ENCODE peak calls at places on chromosomes 2 and 18, in eight cellular contexts. One of them, this sample, is unnamed.

GRCh38 chr2:54557601-54558187 is 101.6 kb downstream of the SPTBN1 start:
- DNase-seq in activated naive CD4-positive, alpha-beta T cell treated with anti-CD3 and anti-CD28 coated beads, Interleukin-2, amount 10 ng/mL, durations not matched to agents 7 days and 5 days: peak
- DNase-seq in Kasumi-1: peak
- DNase-seq in fibroblast of the conjunctiva: no peak
- DNase-seq in nucleus accumbens: peak
- DNase-seq in NCI-H1105 treated with DMSO at 0.1 percent for 48 hours: peak
- DNase-seq in neural progenitor cell: peak
- DNase-seq in H9: peak
- DNase-seq in this sample: no peak

GRCh38 chr18:13577091-13577697 is 149.2 kb downstream of the FAM210A start:
- DNase-seq in fibroblast of the conjunctiva: peak
- DNase-seq in Kasumi-1: peak
- DNase-seq in activated naive CD4-positive, alpha-beta T cell treated with anti-CD3 and anti-CD28 coated beads, Interleukin-2, amount 10 ng/mL, durations not matched to agents 7 days and 5 days: peak
- DNase-seq in neural progenitor cell: no peak
- DNase-seq in NCI-H1105 treated with DMSO at 0.1 percent for 48 hours: no peak
- DNase-seq in H9: no peak
- DNase-seq in nucleus accumbens: no peak
- DNase-seq in this sample: no peak

GRCh38 chr2:88942793-88943192 is 251.3 kb downstream of the RPIA start:
- DNase-seq in nucleus accumbens: no peak
- DNase-seq in NCI-H1105 treated with DMSO at 0.1 percent for 48 hours: no peak
- DNase-seq in H9: no peak
- DNase-seq in fibroblast of the conjunctiva: no peak
- DNase-seq in Kasumi-1: no peak
- DNase-seq in activated naive CD4-positive, alpha-beta T cell treated with anti-CD3 and anti-CD28 coated beads, Interleukin-2, amount 10 ng/mL, durations not matched to agents 7 days and 5 days: no peak
- DNase-seq in neural progenitor cell: no peak
- DNase-seq in this sample: no peak

GRCh38 chr2:160036736-160037135 is 25.7 kb downstream of the PLA2R1 start:
- DNase-seq in nucleus accumbens: no peak
- DNase-seq in activated naive CD4-positive, alpha-beta T cell treated with anti-CD3 and anti-CD28 coated beads, Interleukin-2, amount 10 ng/mL, durations not matched to agents 7 days and 5 days: no peak
- DNase-seq in H9: no peak
- DNase-seq in neural progenitor cell: peak
- DNase-seq in NCI-H1105 treated with DMSO at 0.1 percent for 48 hours: no peak
- DNase-seq in fibroblast of the conjunctiva: no peak
- DNase-seq in Kasumi-1: no peak
- DNase-seq in this sample: no peak

GRCh38 chr2:35228584-35228983 is 1127.0 kb upstream of the CRIM1 start:
- DNase-seq in fibroblast of the conjunctiva: no peak
- DNase-seq in Kasumi-1: no peak
- DNase-seq in nucleus accumbens: no peak
- DNase-seq in activated naive CD4-positive, alpha-beta T cell treated with anti-CD3 and anti-CD28 coated beads, Interleukin-2, amount 10 ng/mL, durations not matched to agents 7 days and 5 days: no peak
- DNase-seq in neural progenitor cell: no peak
- DNase-seq in NCI-H1105 treated with DMSO at 0.1 percent for 48 hours: no peak
- DNase-seq in H9: no peak
- DNase-seq in this sample: no peak

GRCh38 chr2:238974510-238975166 is 126.8 kb downstream of the TWIST2 start:
- DNase-seq in fibroblast of the conjunctiva: peak
- DNase-seq in nucleus accumbens: no peak
- DNase-seq in Kasumi-1: no peak
- DNase-seq in activated naive CD4-positive, alpha-beta T cell treated with anti-CD3 and anti-CD28 coated beads, Interleukin-2, amount 10 ng/mL, durations not matched to agents 7 days and 5 days: no peak
- DNase-seq in H9: peak
- DNase-seq in neural progenitor cell: peak
- DNase-seq in NCI-H1105 treated with DMSO at 0.1 percent for 48 hours: no peak
- DNase-seq in this sample: no peak

GRCh38 chr2:73176205-73176880 is 26.0 kb upstream of the NOTO start:
- DNase-seq in nucleus accumbens: no peak
- DNase-seq in H9: peak
- DNase-seq in Kasumi-1: no peak
- DNase-seq in neural progenitor cell: peak
- DNase-seq in activated naive CD4-positive, alpha-beta T cell treated with anti-CD3 and anti-CD28 coated beads, Interleukin-2, amount 10 ng/mL, durations not matched to agents 7 days and 5 days: peak
- DNase-seq in NCI-H1105 treated with DMSO at 0.1 percent for 48 hours: no peak
- DNase-seq in fibroblast of the conjunctiva: no peak
- DNase-seq in this sample: no peak

GRCh38 chr2:9703085-9703641 is 72.4 kb upstream of the YWHAQ start:
- DNase-seq in Kasumi-1: no peak
- DNase-seq in H9: no peak
- DNase-seq in fibroblast of the conjunctiva: peak
- DNase-seq in activated naive CD4-positive, alpha-beta T cell treated with anti-CD3 and anti-CD28 coated beads, Interleukin-2, amount 10 ng/mL, durations not matched to agents 7 days and 5 days: peak
- DNase-seq in nucleus accumbens: no peak
- DNase-seq in NCI-H1105 treated with DMSO at 0.1 percent for 48 hours: no peak
- DNase-seq in neural progenitor cell: no peak
- DNase-seq in this sample: no peak

GRCh38 chr18:36461551-36461987 is 164.1 kb downstream of the FHOD3 start:
- DNase-seq in fibroblast of the conjunctiva: no peak
- DNase-seq in activated naive CD4-positive, alpha-beta T cell treated with anti-CD3 and anti-CD28 coated beads, Interleukin-2, amount 10 ng/mL, durations not matched to agents 7 days and 5 days: no peak
- DNase-seq in Kasumi-1: no peak
- DNase-seq in nucleus accumbens: no peak
- DNase-seq in neural progenitor cell: no peak
- DNase-seq in NCI-H1105 treated with DMSO at 0.1 percent for 48 hours: no peak
- DNase-seq in H9: no peak
- DNase-seq in this sample: no peak

GRCh38 chr18:46289458-46289857 is 185.3 kb downstream of the HAUS1 start:
- DNase-seq in activated naive CD4-positive, alpha-beta T cell treated with anti-CD3 and anti-CD28 coated beads, Interleukin-2, amount 10 ng/mL, durations not matched to agents 7 days and 5 days: no peak
- DNase-seq in neural progenitor cell: no peak
- DNase-seq in NCI-H1105 treated with DMSO at 0.1 percent for 48 hours: no peak
- DNase-seq in H9: no peak
- DNase-seq in Kasumi-1: no peak
- DNase-seq in fibroblast of the conjunctiva: no peak
- DNase-seq in nucleus accumbens: no peak
- DNase-seq in this sample: no peak

GRCh38 chr2:119463136-119463535 is 31.5 kb downstream of the TMEM37 start:
- DNase-seq in neural progenitor cell: no peak
- DNase-seq in Kasumi-1: no peak
- DNase-seq in activated naive CD4-positive, alpha-beta T cell treated with anti-CD3 and anti-CD28 coated beads, Interleukin-2, amount 10 ng/mL, durations not matched to agents 7 days and 5 days: no peak
- DNase-seq in nucleus accumbens: no peak
- DNase-seq in fibroblast of the conjunctiva: no peak
- DNase-seq in H9: no peak
- DNase-seq in NCI-H1105 treated with DMSO at 0.1 percent for 48 hours: no peak
- DNase-seq in this sample: no peak

This sample was measured in caudate nucleus.